ENCODE peak calls at places on chromosomes 13 and 19, in ten cellular contexts. R is iPS DF 6.9; J is GM23338; Z is sigmoid colon; X is effector memory CD4-positive, alpha-beta T cell; E is PC-3; I is neural progenitor cell; T is CD8-positive, alpha-beta T cell; N is heart right ventricle; Q is heart left ventricle. F is an unnamed sample. For H3K4me1, the result is how much of the 10 kb centered on the place peaks cover.

GRCh38 chr19:39540333-39540673 is 342 bp upstream of the EID2 start:
- DNase-seq in X (no peak), J (no peak), N (no peak), Z (no peak), Q (no peak), R (no peak), T (no peak), I (no peak), E (peak), F (no peak)

GRCh38 chr13:25980255-25980654 is 71.6 kb downstream of the SHISA2 start:
- DNase-seq in Z (no peak), I (peak), X (no peak), E (peak), R (peak), J (peak), Q (no peak), T (no peak), N (no peak), F (peak)

GRCh38 chr19:51724543-51724942 is 752 bp upstream of the HAS1 start:
- DNase-seq in N (no peak), E (no peak), T (no peak), R (no peak), X (no peak), Q (no peak), I (no peak), J (no peak), Z (peak), F (no peak)

GRCh38 chr19:31340059-31341025 is 8.9 kb downstream of the TSHZ3 start:
- DNase-seq in X (peak), E (no peak), Q (no peak), Z (no peak), R (no peak), J (peak), N (no peak), I (no peak), T (peak), F (no peak)

GRCh38 chr19:5697022-5697889 is 7.2 kb downstream of the RPL36 start:
- DNase-seq in N (no peak), E (no peak), Z (peak), Q (no peak), J (peak), T (no peak), R (no peak), X (no peak), I (no peak), F (no peak)

GRCh38 chr13:106533940-106534843 is 1.3 kb downstream of the EFNB2 start:
- DNase-seq in N (peak), Q (peak), T (peak), E (peak), Z (peak), R (no peak), I (peak), X (no peak), J (peak), F (peak)

GRCh38 chr19:5961969-5962945 is 15.7 kb downstream of the RANBP3 start:
- DNase-seq in J (no peak), Z (no peak), N (no peak), R (no peak), E (peak), X (peak), Q (no peak), I (no peak), T (peak), F (peak)

GRCh38 chr13:49064459-49064858 is 88.7 kb downstream of the FNDC3A start:
- DNase-seq in N (no peak), J (no peak), Z (no peak), T (no peak), X (no peak), R (no peak), Q (no peak), E (no peak), I (no peak), F (no peak)

DNA sequence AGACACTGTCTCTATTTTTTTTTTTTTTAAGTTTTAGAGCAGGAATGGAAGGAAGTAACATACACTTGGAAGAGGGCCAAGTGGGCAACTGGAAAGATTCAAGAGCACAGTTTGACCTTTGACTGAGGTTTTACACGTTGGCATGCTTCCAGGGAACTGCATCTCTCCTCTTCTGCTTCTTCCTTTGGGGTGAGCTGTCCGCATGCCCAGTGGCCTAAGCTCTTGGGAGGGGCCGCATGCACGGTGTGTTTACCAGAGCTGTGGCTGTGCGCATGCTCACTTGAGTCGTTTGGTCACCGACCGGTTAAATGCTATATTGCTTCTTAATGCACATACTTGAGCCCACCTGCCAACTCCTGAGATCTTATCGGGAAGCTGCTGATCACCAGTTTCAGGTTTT is 727.7 kb downstream of the UQCRFS1 start:
- DNase-seq in Z (no peak), R (no peak), T (no peak), I (no peak), E (no peak), X (no peak), J (no peak), N (peak), Q (peak), F (peak)
- H3K4me1 ChIP-seq in Z (under half), R (under half), T (under half), I (under half), E (under half), X (under half), J (under half), N (under half), Q (under half), F (under half)

GRCh38 chr19:53959176-53959757 is 3.5 kb upstream of the CACNG8 start:
- DNase-seq in Q (no peak), E (no peak), T (no peak), X (no peak), J (peak), Z (no peak), N (no peak), I (peak), R (no peak), F (no peak)
- H3K4me3 ChIP-seq in Q (no peak), E (no peak), T (no peak), X (no peak), J (peak), Z (no peak), N (no peak), I (peak), R (peak), F (no peak)

DNA sequence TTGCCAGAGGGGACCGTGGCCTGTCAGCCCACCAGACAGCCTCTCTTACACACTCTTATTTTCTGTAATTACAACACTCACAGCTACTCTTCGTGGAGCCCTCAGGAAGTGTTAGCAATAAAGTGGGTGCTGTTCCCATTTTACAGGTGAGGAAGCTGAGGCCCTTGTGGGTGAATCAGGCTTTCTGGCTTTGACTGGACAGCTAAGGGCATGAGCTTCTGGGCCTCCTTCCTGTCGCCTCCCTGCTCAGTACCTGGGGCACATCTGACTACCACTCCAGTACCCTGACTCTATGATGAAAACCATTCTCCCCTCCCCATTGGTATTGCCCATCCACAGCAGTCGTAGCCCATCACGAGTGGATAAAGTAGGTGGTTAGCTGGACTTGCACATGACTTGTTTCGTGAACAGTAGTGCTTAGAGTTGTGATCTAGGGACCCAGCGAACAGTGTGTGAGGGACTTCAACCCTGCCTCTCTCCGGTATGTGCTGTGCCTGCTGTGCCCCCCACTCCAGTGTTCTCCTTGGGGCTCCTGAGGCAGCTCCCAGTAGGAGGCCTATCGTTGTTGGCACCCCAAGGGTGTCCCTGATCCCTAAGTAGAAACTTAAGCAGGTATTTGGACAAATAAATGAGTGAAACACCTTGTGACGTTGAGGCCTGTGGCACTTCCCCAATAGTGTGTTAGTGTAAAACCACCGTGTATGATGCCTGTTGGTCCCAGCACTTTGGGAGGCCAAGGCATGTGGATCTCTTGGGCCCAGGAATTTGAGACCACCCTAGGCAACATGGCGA is 38.6 kb downstream of the GATAD2A start:
- DNase-seq in Z (no peak), Q (no peak), E (no peak), R (no peak), T (no peak), J (no peak), X (no peak), N (no peak), I (no peak), F (no peak)
- H3K27ac ChIP-seq in Z (no peak), Q (no peak), E (no peak), R (no peak), T (no peak), J (peak), X (peak), N (no peak), I (no peak), F (no peak)

GRCh38 chr13:109782823-109783411 is 3.5 kb downstream of the IRS2 start:
- DNase-seq in T (no peak), Z (no peak), E (no peak), J (no peak), Q (no peak), X (no peak), I (no peak), N (no peak), R (no peak), F (no peak)
- H3K4me1 ChIP-seq in T (under half), Z (half or more), E (under half), J (under half), Q (under half), X (under half), I (under half), N (half or more), R (under half), F (under half)

DNA sequence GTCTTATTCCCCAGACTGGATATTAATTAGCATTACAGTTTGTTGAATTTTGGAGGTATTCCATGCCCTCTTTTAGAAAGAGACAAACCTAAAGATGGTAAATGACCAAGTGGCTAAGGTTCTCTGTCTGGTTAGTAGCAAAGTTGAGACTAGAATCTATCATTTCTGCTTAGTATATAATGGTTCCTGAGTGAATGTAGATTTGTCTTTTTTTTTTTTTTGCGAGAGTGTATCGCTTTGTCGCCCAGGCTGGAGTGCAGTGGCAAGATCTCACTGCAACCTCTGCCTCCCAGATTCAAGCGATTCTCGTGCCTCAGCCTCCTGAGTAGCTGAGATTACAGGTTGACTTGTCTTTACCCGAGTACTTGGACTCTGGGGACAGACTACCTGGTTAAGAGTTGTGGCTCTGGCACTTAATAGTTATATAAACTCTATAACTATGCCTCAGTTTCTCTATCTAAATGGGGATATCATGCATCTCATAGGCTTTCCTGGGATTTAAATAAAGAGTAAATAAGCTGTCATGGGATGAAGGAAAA is 2.7 kb downstream of the NAA16 start:
- DNase-seq in I (no peak), E (no peak), Z (no peak), J (no peak), X (no peak), Q (no peak), T (no peak), N (no peak), R (no peak), F (no peak)
- H3K4me3 ChIP-seq in I (peak), E (peak), Z (no peak), J (peak), X (no peak), Q (peak), T (peak), N (no peak), R (no peak), F (peak)

F was measured in SJCRH30.